ENCODE peak calls at places on chromosomes 5 and 9, in five cellular contexts. I is breast epithelium, L is esophagus squamous epithelium, B is cardiac muscle cell, T is upper lobe of right lung. A is an unnamed sample. For H3K36me3 and H3K4me1, the result is how much of the 10 kb centered on the place peaks cover.

GRCh38 chr9:35001803-35002502 is 12.4 kb downstream of the DNAJB5 start:
- DNase-seq in I (no peak), L (no peak), B (no peak), T (no peak), A (no peak)

GRCh38 chr9:75197521-75197920 is 109.2 kb downstream of the OSTF1 start:
- DNase-seq in I (no peak), L (no peak), B (no peak), T (no peak), A (no peak)

GRCh38 chr5:1006656-1007071 is 1.9 kb upstream of the NKD2 start:
- DNase-seq in I (peak), L (no peak), B (no peak), T (peak), A (no peak)

GRCh38 chr5:111254613-111255012 is 30.4 kb downstream of the CAMK4 start:
- DNase-seq in I (no peak), L (no peak), B (no peak), T (no peak), A (no peak)

GRCh38 chr5:31449175-31449574 is 82.7 kb downstream of the DROSHA start:
- DNase-seq in I (no peak), L (no peak), B (no peak), T (no peak), A (no peak)

GRCh38 chr9:75866273-75866871 is 24.1 kb upstream of the PCSK5 start:
- DNase-seq in I (peak), L (no peak), B (peak), T (no peak), A (no peak)

GRCh38 chr5:68074048-68074632 is 141.4 kb upstream of the PIK3R1 start:
- DNase-seq in I (peak), L (no peak), B (no peak), T (no peak), A (no peak)

GRCh38 chr9:27168496-27168895 is 59.5 kb downstream of the TEK start:
- DNase-seq in I (no peak), L (no peak), B (no peak), T (no peak), A (no peak)

GRCh38 chr5:158976035-158976434 is 123.7 kb downstream of the EBF1 start:
- DNase-seq in I (no peak), L (no peak), B (no peak), T (no peak), A (no peak)

GRCh38 chr5:39599721-39600431 is 175.1 kb upstream of the DAB2 start:
- DNase-seq in I (no peak), L (no peak), B (peak), T (no peak), A (no peak)

GRCh38 chr9:96655198-96655851 is at the start of gene PRXL2C:
- DNase-seq in I (peak), L (peak), B (peak), T (peak), A (peak)

GRCh38 chr5:173165193-173165988 is 21.1 kb downstream of the BNIP1 start:
- DNase-seq in I (no peak), L (no peak), B (peak), T (no peak), A (no peak)

GRCh38 chr9:107270082-107270481 is 13.0 kb upstream of the RAD23B start:
- DNase-seq in I (no peak), L (no peak), B (no peak), T (no peak), A (no peak)

GRCh38 chr9:90070056-90070455 is 465.2 kb downstream of the GADD45G start:
- DNase-seq in I (no peak), L (no peak), B (no peak), T (no peak), A (no peak)

GRCh38 chr9:104293877-104294276 is 199.8 kb downstream of the SMC2 start:
- DNase-seq in I (no peak), L (no peak), B (no peak), T (no peak), A (no peak)

GRCh38 chr5:43619380-43619779 is 16.4 kb downstream of the NNT start:
- DNase-seq in I (no peak), L (no peak), B (no peak), T (no peak), A (no peak)

GRCh38 chr5:119078870-119079269 is 8.0 kb downstream of the DMXL1 start:
- DNase-seq in I (no peak), L (no peak), B (no peak), T (no peak), A (no peak)

GRCh38 chr9:124621371-124622328 is 114.5 kb upstream of the NR5A1 start:
- DNase-seq in I (peak), L (no peak), B (no peak), T (no peak), A (no peak)

GRCh38 chr5:1743061-1743768 is 56.4 kb downstream of the MRPL36 start:
- DNase-seq in I (no peak), L (no peak), B (no peak), T (peak), A (no peak)

GRCh38 chr5:151595411-151595826 is 4.3 kb upstream of the FAT2 start:
- DNase-seq in I (peak), L (no peak), B (no peak), T (no peak), A (peak)

GRCh38 chr5:61809651-61810050 is 477.6 kb downstream of the ZSWIM6 start:
- DNase-seq in I (peak), L (no peak), B (no peak), T (no peak), A (no peak)

GRCh38 chr5:152405145-152405544 is at the start of gene NMUR2:
- DNase-seq in I (no peak), L (no peak), B (peak), T (no peak), A (peak)

GRCh38 chr5:127762412-127762811 is 59.2 kb downstream of the CCDC192 start:
- DNase-seq in I (no peak), L (no peak), B (no peak), T (no peak), A (no peak)

GRCh38 chr5:76953551-76954382 is 922 bp downstream of the CRHBP start:
- DNase-seq in I (no peak), L (no peak), B (peak), T (no peak), A (no peak)

GRCh38 chr5:72480836-72481235 is 26.4 kb downstream of the ZNF366 start:
- DNase-seq in I (no peak), L (no peak), B (no peak), T (no peak), A (no peak)

GRCh38 chr5:179679014-179679674 is 1.7 kb downstream of the CBY3 start:
- DNase-seq in I (peak), L (peak), B (no peak), T (peak), A (peak)

GRCh38 chr9:33468215-33468730 is 5.5 kb downstream of the NOL6 start:
- DNase-seq in I (no peak), L (no peak), B (no peak), T (peak), A (no peak)

GRCh38 chr9:98375138-98375726 is 119.8 kb upstream of the TBC1D2 start:
- DNase-seq in I (no peak), L (no peak), B (no peak), T (no peak), A (no peak)

GRCh38 chr9:136010615-136011341 is 49.6 kb upstream of the UBAC1 start:
- DNase-seq in I (no peak), L (no peak), B (no peak), T (no peak), A (peak)

GRCh38 chr5:156274455-156274854 is 52.5 kb upstream of the SGCD start:
- DNase-seq in I (no peak), L (no peak), B (no peak), T (no peak), A (no peak)

GRCh38 chr9:122923947-122924346 is 7.4 kb downstream of the ZBTB26 start:
- DNase-seq in I (no peak), L (no peak), B (no peak), T (no peak), A (no peak)

GRCh38 chr5:52837068-52837467 is 49.4 kb downstream of the ITGA1 start:
- DNase-seq in I (no peak), L (no peak), B (no peak), T (no peak), A (no peak)

GRCh38 chr9:77899679-77900354 is 131.8 kb downstream of the GNAQ start:
- DNase-seq in I (no peak), L (no peak), B (no peak), T (no peak), A (no peak)

GRCh38 chr5:132301341-132302274 is 7.4 kb downstream of the SLC22A4 start:
- DNase-seq in I (peak), L (no peak), B (no peak), T (no peak), A (no peak)

GRCh38 chr9:24342457-24342856 is 203.2 kb downstream of the IZUMO3 start:
- DNase-seq in I (no peak), L (no peak), B (no peak), T (no peak), A (no peak)

DNA sequence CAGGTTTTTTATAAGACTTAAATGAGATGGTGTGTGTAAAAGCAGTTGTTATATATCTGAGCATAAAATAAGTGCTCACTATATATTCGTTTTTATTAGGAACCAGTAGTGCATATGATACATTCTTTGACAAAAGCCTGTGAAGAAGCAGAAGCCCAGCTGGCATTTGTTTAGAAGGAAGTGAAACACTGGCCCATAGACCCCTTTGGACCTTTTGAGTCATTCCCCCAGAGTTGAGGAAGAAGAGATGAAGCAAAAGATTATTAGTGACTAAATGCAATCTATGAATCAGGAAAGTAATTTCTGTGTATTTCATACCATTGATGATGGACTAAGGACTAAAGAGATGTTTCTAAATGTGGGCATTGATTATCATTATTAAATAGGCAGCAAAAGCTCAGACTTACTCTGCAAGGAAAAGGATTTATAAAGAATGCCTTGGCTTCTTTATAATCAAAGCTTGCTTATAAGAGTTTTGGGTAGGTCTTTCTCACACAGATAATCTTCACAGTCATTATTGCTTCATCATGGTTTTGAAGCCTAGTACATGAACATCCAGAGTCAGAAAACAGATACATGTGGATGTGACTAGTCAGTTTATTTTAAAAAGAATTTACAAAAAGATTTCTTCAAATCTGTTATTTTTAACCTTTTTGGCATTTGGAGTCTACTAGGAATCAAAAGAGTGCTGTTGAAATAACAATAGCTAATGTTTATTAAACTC is 16.9 kb upstream of the FER start:
- DNase-seq in I (no peak), L (no peak), B (no peak), T (no peak), A (no peak)
- H3K36me3 ChIP-seq in I (under half), L (under half), B (under half), T (under half), A (under half)

GRCh38 chr9:38061326-38061947 is 7.6 kb downstream of the SHB start:
- DNase-seq in I (no peak), L (no peak), B (no peak), T (peak), A (no peak)
- H3K4me1 ChIP-seq in I (under half), L (half or more), B (half or more), T (half or more), A (half or more)

DNA sequence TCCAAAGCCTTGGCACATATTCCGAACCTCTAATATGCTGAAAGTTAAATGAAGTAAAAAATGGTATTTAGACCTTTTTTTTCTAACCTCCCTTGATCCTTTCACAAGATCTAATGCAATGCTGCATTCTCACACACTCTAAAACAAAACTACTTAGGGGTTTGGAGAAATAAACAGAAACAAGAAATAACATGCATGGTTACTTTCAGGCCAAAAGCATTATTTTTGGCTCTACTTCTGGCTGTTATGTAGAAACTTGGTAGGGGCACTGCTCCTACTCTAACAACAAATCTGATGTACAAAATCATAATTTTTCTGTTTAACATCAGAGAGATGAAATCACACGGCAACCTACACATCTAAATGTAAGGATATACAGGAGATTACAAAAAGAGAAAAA is 51.2 kb downstream of the CHD1 start:
- DNase-seq in I (no peak), L (no peak), B (no peak), T (no peak), A (no peak)
- H3K36me3 ChIP-seq in I (under half), L (under half), B (half or more), T (half or more), A (half or more)

DNA sequence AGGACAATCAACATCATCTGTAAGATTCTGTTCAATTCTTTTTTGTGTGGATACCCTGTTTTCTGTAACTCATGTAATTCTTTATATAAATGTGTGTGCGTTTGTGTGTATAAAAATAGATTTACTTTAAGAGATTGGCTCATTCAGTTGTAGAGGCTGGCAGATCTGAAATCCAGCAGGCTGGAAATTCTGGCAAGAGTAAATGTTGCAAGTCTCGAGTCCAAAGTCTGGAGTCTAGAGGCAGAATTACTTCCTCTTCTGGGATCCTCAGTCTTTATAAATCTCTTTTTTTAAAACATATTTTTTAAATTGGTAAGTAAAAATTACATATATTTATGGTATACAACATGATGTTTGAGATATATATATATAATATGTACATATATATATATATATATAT is 202.1 kb upstream of the TMEM161B start:
- DNase-seq in I (no peak), L (no peak), B (no peak), T (no peak), A (no peak)
- H3K4me1 ChIP-seq in I (under half), L (under half), B (under half), T (under half), A (under half)

GRCh38 chr9:71742703-71743102 is 25.6 kb downstream of the CEMIP2 start:
- DNase-seq in I (no peak), L (no peak), B (no peak), T (no peak), A (no peak)
- H3K36me3 ChIP-seq in I (under half), L (under half), B (under half), T (under half), A (under half)

GRCh38 chr9:87534957-87535356 is 37.3 kb downstream of the DAPK1 start:
- DNase-seq in I (no peak), L (no peak), B (no peak), T (no peak), A (no peak)
- H3K4me1 ChIP-seq in I (under half), L (under half), B (under half), T (under half), A (under half)

GRCh38 chr9:130884111-130884531 is 12.5 kb downstream of the QRFP start:
- DNase-seq in I (no peak), L (no peak), B (no peak), T (no peak), A (peak)
- H3K36me3 ChIP-seq in I (under half), L (half or more), B (half or more), T (half or more), A (half or more)

DNA sequence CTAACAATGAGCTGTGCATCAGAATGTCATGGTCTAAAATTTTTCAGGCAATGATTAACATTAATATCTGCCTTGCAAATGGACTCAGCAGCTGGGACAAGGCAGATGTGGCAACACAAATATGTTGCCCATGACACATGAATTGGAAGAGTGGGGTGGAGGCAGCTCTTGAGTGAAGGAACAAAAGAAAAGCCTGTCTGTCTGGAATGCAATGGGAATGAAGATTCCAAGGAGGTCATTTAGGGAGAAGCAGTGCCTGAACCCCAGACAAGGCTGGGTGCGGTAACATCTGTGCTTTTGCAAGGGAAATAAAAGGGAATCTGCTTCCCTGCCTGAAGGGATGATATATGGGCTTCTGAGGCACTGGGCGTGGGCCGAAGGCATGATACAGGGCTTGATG is 94.2 kb upstream of the TRIM32 start:
- DNase-seq in I (no peak), L (no peak), B (no peak), T (no peak), A (no peak)
- H3K4me1 ChIP-seq in I (under half), L (under half), B (under half), T (under half), A (under half)

A was measured in psoas muscle.